ENCODE peak calls at places on chromosome 18, in seven cellular contexts. W is GM06990, G is lower leg skin, F is upper lobe of left lung, P is fibroblast of lung, L is suprapubic skin, A is choroid plexus epithelial cell. Z is an unnamed sample.

GRCh38 chr18:51639541-51639940 is 442.1 kb upstream of the MEX3C start:
- DNase-seq in W (no peak), G (no peak), F (no peak), P (no peak), L (no peak), A (no peak), Z (no peak)

GRCh38 chr18:32772580-32773186 is at the start of gene KLHL14:
- DNase-seq in W (peak), G (no peak), F (no peak), P (no peak), L (no peak), A (no peak), Z (no peak)

GRCh38 chr18:79849328-79850207 is 51.8 kb downstream of the KCNG2 start:
- DNase-seq in W (no peak), G (peak), F (no peak), P (no peak), L (no peak), A (no peak), Z (no peak)

GRCh38 chr18:63040788-63041410 is 278.7 kb downstream of the BCL2 start:
- DNase-seq in W (peak), G (no peak), F (no peak), P (no peak), L (no peak), A (no peak), Z (no peak)

GRCh38 chr18:23451491-23451890 is 1.6 kb upstream of the RIOK3 start:
- DNase-seq in W (peak), G (no peak), F (no peak), P (no peak), L (no peak), A (no peak), Z (no peak)

GRCh38 chr18:79372461-79372860 is 23.3 kb upstream of the NFATC1 start:
- DNase-seq in W (no peak), G (peak), F (no peak), P (no peak), L (peak), A (no peak), Z (no peak)

GRCh38 chr18:11488175-11488574 is 121.2 kb upstream of the SLC35G4 start:
- DNase-seq in W (no peak), G (no peak), F (no peak), P (peak), L (no peak), A (peak), Z (no peak)

GRCh38 chr18:63140038-63140450 is 179.5 kb downstream of the BCL2 start:
- DNase-seq in W (no peak), G (no peak), F (no peak), P (no peak), L (no peak), A (no peak), Z (no peak)

GRCh38 chr18:57532987-57533386 is 53.5 kb downstream of the FECH start:
- DNase-seq in W (no peak), G (no peak), F (no peak), P (peak), L (no peak), A (peak), Z (no peak)

GRCh38 chr18:57737661-57738060 is 65.5 kb downstream of the ATP8B1 start:
- DNase-seq in W (no peak), G (peak), F (peak), P (peak), L (peak), A (peak), Z (peak)

GRCh38 chr18:79378416-79379250 is 17.1 kb upstream of the NFATC1 start:
- DNase-seq in W (peak), G (peak), F (peak), P (peak), L (peak), A (peak), Z (peak)

GRCh38 chr18:79580481-79581171 is 99.0 kb upstream of the CTDP1 start:
- DNase-seq in W (no peak), G (peak), F (no peak), P (no peak), L (peak), A (no peak), Z (no peak)

GRCh38 chr18:23619388-23619873 is 33.1 kb upstream of the NPC1 start:
- DNase-seq in W (peak), G (no peak), F (no peak), P (peak), L (no peak), A (peak), Z (no peak)

GRCh38 chr18:79508565-79509535 is 113.1 kb downstream of the NFATC1 start:
- DNase-seq in W (peak), G (peak), F (peak), P (no peak), L (peak), A (no peak), Z (no peak)

GRCh38 chr18:40841473-40841872 is 1113.6 kb upstream of the PIK3C3 start:
- DNase-seq in W (no peak), G (no peak), F (no peak), P (peak), L (no peak), A (peak), Z (no peak)

GRCh38 chr18:51234117-51235010 is 36.9 kb upstream of the MEX3C start:
- DNase-seq in W (no peak), G (no peak), F (no peak), P (no peak), L (no peak), A (peak), Z (no peak)

GRCh38 chr18:48953096-48953706 is 2.4 kb upstream of the SMAD7 start:
- DNase-seq in W (no peak), G (no peak), F (no peak), P (no peak), L (no peak), A (no peak), Z (no peak)
- H3K4me3 ChIP-seq in W (peak), G (peak), F (peak), P (no peak), L (peak), A (no peak), Z (peak)

GRCh38 chr18:76208632-76209308 is 286.3 kb downstream of the ZNF516 start:
- DNase-seq in W (no peak), G (no peak), F (no peak), P (no peak), L (no peak), A (no peak), Z (no peak)
- H3K4me3 ChIP-seq in W (peak), G (no peak), F (peak), P (no peak), L (peak), A (no peak), Z (no peak)

DNA sequence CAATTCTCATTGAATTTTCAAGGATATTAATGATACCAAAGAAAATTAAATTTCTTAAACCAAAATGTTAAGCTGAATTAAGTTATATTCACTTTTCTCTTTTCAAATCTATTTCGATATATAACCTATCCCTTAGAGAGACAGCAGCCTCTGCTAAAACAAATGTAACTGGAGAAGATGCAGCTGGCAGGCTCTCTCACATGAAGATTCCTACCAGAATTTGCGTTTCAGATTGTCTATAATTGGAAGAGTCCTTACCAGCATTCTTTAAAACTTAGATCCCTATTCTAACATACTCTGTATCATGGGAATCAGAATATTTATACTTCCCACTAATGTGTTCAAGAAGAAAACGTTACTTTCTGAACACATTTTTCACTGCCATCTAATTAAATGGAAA is 1.6 kb downstream of the PTPN2 start:
- DNase-seq in W (no peak), G (no peak), F (no peak), P (peak), L (no peak), A (peak), Z (no peak)
- H3K4me3 ChIP-seq in W (peak), G (no peak), F (peak), P (peak), L (peak), A (peak), Z (no peak)

GRCh38 chr18:74241970-74242369 is 49.8 kb downstream of the CYB5A start:
- DNase-seq in W (no peak), G (no peak), F (no peak), P (no peak), L (no peak), A (no peak), Z (no peak)
- H3K4me3 ChIP-seq in W (no peak), G (no peak), F (no peak), P (no peak), L (no peak), A (no peak), Z (no peak)